ENCODE peak calls at places on chromosomes 6 and 20, in six cellular contexts. One of them, this sample, is unnamed.

GRCh38 chr6:64489760-64490159 is 854.2 kb downstream of the PHF3 start:
- DNase-seq in dermis blood vessel endothelial cell: no peak
- DNase-seq in NCI-H774: no peak
- DNase-seq in ureter: no peak
- DNase-seq in glutamatergic neuron: no peak
- DNase-seq in activated T-helper 1 cell treated with anti-CD3 and anti-CD28 coated beads, Interleukin-12 subunit alpha, Interleukin-12 subunit beta, Interleukin-2, Interleukin-4 antibody, amounts not matched to agents 30 ng/mL and 10 ng/mL and 1 ng/mL, durations not matched to agents 14 hours and 24 hours and 36 hours: no peak
- DNase-seq in this sample: no peak

GRCh38 chr20:63767456-63767855 is 27.9 kb downstream of the SLC2A4RG start:
- DNase-seq in dermis blood vessel endothelial cell: no peak
- DNase-seq in NCI-H774: no peak
- DNase-seq in ureter: no peak
- DNase-seq in glutamatergic neuron: no peak
- DNase-seq in activated T-helper 1 cell treated with anti-CD3 and anti-CD28 coated beads, Interleukin-12 subunit alpha, Interleukin-12 subunit beta, Interleukin-2, Interleukin-4 antibody, amounts not matched to agents 30 ng/mL and 10 ng/mL and 1 ng/mL, durations not matched to agents 14 hours and 24 hours and 36 hours: no peak
- DNase-seq in this sample: no peak

GRCh38 chr6:148179786-148180185 is 162.9 kb upstream of the SASH1 start:
- DNase-seq in dermis blood vessel endothelial cell: peak; percentile 72
- DNase-seq in NCI-H774: peak; percentile 43
- DNase-seq in ureter: no peak
- DNase-seq in glutamatergic neuron: no peak
- DNase-seq in activated T-helper 1 cell treated with anti-CD3 and anti-CD28 coated beads, Interleukin-12 subunit alpha, Interleukin-12 subunit beta, Interleukin-2, Interleukin-4 antibody, amounts not matched to agents 30 ng/mL and 10 ng/mL and 1 ng/mL, durations not matched to agents 14 hours and 24 hours and 36 hours: no peak
- DNase-seq in this sample: no peak

GRCh38 chr6:19999319-20000191 is 162.4 kb downstream of the ID4 start:
- DNase-seq in dermis blood vessel endothelial cell: no peak
- DNase-seq in NCI-H774: no peak
- DNase-seq in ureter: no peak
- DNase-seq in glutamatergic neuron: no peak
- DNase-seq in activated T-helper 1 cell treated with anti-CD3 and anti-CD28 coated beads, Interleukin-12 subunit alpha, Interleukin-12 subunit beta, Interleukin-2, Interleukin-4 antibody, amounts not matched to agents 30 ng/mL and 10 ng/mL and 1 ng/mL, durations not matched to agents 14 hours and 24 hours and 36 hours: no peak
- DNase-seq in this sample: no peak

GRCh38 chr20:10674684-10675455 is 1.1 kb upstream of the JAG1 start:
- DNase-seq in dermis blood vessel endothelial cell: peak; percentile 87
- DNase-seq in NCI-H774: peak; percentile 47
- DNase-seq in ureter: peak; percentile 88
- DNase-seq in glutamatergic neuron: peak; percentile 87
- DNase-seq in activated T-helper 1 cell treated with anti-CD3 and anti-CD28 coated beads, Interleukin-12 subunit alpha, Interleukin-12 subunit beta, Interleukin-2, Interleukin-4 antibody, amounts not matched to agents 30 ng/mL and 10 ng/mL and 1 ng/mL, durations not matched to agents 14 hours and 24 hours and 36 hours: peak; percentile 22
- DNase-seq in this sample: no peak

GRCh38 chr6:97947841-97948240 is 664.8 kb upstream of the MMS22L start:
- DNase-seq in dermis blood vessel endothelial cell: peak; percentile 56
- DNase-seq in NCI-H774: no peak
- DNase-seq in ureter: peak; percentile 50
- DNase-seq in glutamatergic neuron: no peak
- DNase-seq in activated T-helper 1 cell treated with anti-CD3 and anti-CD28 coated beads, Interleukin-12 subunit alpha, Interleukin-12 subunit beta, Interleukin-2, Interleukin-4 antibody, amounts not matched to agents 30 ng/mL and 10 ng/mL and 1 ng/mL, durations not matched to agents 14 hours and 24 hours and 36 hours: no peak
- DNase-seq in this sample: no peak

GRCh38 chr6:41347349-41348050 is 12.1 kb downstream of the NCR2 start:
- DNase-seq in dermis blood vessel endothelial cell: no peak
- DNase-seq in NCI-H774: no peak
- DNase-seq in ureter: no peak
- DNase-seq in glutamatergic neuron: no peak
- DNase-seq in activated T-helper 1 cell treated with anti-CD3 and anti-CD28 coated beads, Interleukin-12 subunit alpha, Interleukin-12 subunit beta, Interleukin-2, Interleukin-4 antibody, amounts not matched to agents 30 ng/mL and 10 ng/mL and 1 ng/mL, durations not matched to agents 14 hours and 24 hours and 36 hours: no peak
- DNase-seq in this sample: no peak

GRCh38 chr6:130282234-130282995 is 59.7 kb upstream of the SAMD3 start:
- DNase-seq in dermis blood vessel endothelial cell: peak; percentile 28
- DNase-seq in NCI-H774: no peak
- DNase-seq in ureter: no peak
- DNase-seq in glutamatergic neuron: no peak
- DNase-seq in activated T-helper 1 cell treated with anti-CD3 and anti-CD28 coated beads, Interleukin-12 subunit alpha, Interleukin-12 subunit beta, Interleukin-2, Interleukin-4 antibody, amounts not matched to agents 30 ng/mL and 10 ng/mL and 1 ng/mL, durations not matched to agents 14 hours and 24 hours and 36 hours: no peak
- DNase-seq in this sample: no peak

GRCh38 chr6:34349226-34349625 is 43.2 kb downstream of the NUDT3 start:
- DNase-seq in dermis blood vessel endothelial cell: no peak
- DNase-seq in NCI-H774: no peak
- DNase-seq in ureter: no peak
- DNase-seq in glutamatergic neuron: no peak
- DNase-seq in activated T-helper 1 cell treated with anti-CD3 and anti-CD28 coated beads, Interleukin-12 subunit alpha, Interleukin-12 subunit beta, Interleukin-2, Interleukin-4 antibody, amounts not matched to agents 30 ng/mL and 10 ng/mL and 1 ng/mL, durations not matched to agents 14 hours and 24 hours and 36 hours: no peak
- DNase-seq in this sample: no peak